ENCODE peak calls at places on chromosomes 3 and 15, in nine cellular contexts. I is MCF 10A, V is epithelial cell of esophagus, O is lung, X is breast epithelium, Z is stomach, W is colonic mucosa, Q is GM10248, L is AG10803. U is an unnamed sample.

GRCh38 chr15:85403745-85404144 is 23.3 kb downstream of the AKAP13 start:
- DNase-seq in I (peak), V (peak), O (no peak), X (no peak), Z (no peak), W (no peak), Q (no peak), L (peak), U (no peak)

GRCh38 chr15:74123131-74123429 is 7.3 kb upstream of the ISLR2 start:
- DNase-seq in I (no peak), V (no peak), O (no peak), X (no peak), Z (no peak), W (no peak), Q (no peak), L (no peak), U (no peak)

GRCh38 chr3:88235102-88235501 is 85.3 kb downstream of the C3orf38 start:
- DNase-seq in I (no peak), V (peak), O (no peak), X (no peak), Z (no peak), W (no peak), Q (no peak), L (no peak), U (no peak)

GRCh38 chr3:150407818-150408231 is 273 bp upstream of the TSC22D2 start:
- DNase-seq in I (peak), V (no peak), O (peak), X (no peak), Z (no peak), W (peak), Q (no peak), L (no peak), U (no peak)

GRCh38 chr3:42014949-42015533 is 53.1 kb upstream of the ULK4 start:
- DNase-seq in I (no peak), V (no peak), O (peak), X (no peak), Z (peak), W (peak), Q (no peak), L (peak), U (no peak)

GRCh38 chr3:115692887-115693524 is 69.7 kb downstream of the GAP43 start:
- DNase-seq in I (peak), V (peak), O (peak), X (peak), Z (peak), W (peak), Q (peak), L (peak), U (peak)

GRCh38 chr15:101004986-101005747 is 86.0 kb downstream of the LRRK1 start:
- DNase-seq in I (no peak), V (no peak), O (no peak), X (no peak), Z (no peak), W (no peak), Q (no peak), L (no peak), U (no peak)

GRCh38 chr3:111072016-111072891 is 638 bp downstream of the NECTIN3 start:
- DNase-seq in I (peak), V (peak), O (no peak), X (no peak), Z (peak), W (peak), Q (no peak), L (peak), U (peak)

GRCh38 chr15:71334434-71334833 is 219.2 kb downstream of the THSD4 start:
- DNase-seq in I (no peak), V (no peak), O (no peak), X (no peak), Z (no peak), W (no peak), Q (no peak), L (no peak), U (no peak)

GRCh38 chr15:49060710-49061483 is 14.7 kb upstream of the SECISBP2L start:
- DNase-seq in I (no peak), V (no peak), O (no peak), X (no peak), Z (no peak), W (no peak), Q (no peak), L (peak), U (no peak)

GRCh38 chr3:143081844-143082778 is 37.5 kb upstream of the CHST2 start:
- DNase-seq in I (no peak), V (no peak), O (no peak), X (no peak), Z (no peak), W (no peak), Q (peak), L (no peak), U (no peak)

GRCh38 chr3:32968367-32969087 is 17.1 kb downstream of the CCR4 start:
- DNase-seq in I (no peak), V (no peak), O (no peak), X (no peak), Z (no peak), W (no peak), Q (no peak), L (no peak), U (no peak)
- TF ChIP-seq CTCF in I (no peak), V (peak), O (no peak), X (no peak), Z (no peak), W (no peak), Q (no peak), L (no peak), U (no peak)

GRCh38 chr3:134339331-134339730 is 34.9 kb downstream of the AMOTL2 start:
- DNase-seq in I (no peak), V (no peak), O (no peak), X (peak), Z (no peak), W (no peak), Q (no peak), L (no peak), U (peak)
- TF ChIP-seq CTCF in I (no peak), V (no peak), O (no peak), X (no peak), Z (no peak), W (no peak), Q (no peak), L (no peak), U (no peak)

GRCh38 chr3:18122264-18122663 is 302.9 kb downstream of the SATB1 start:
- DNase-seq in I (peak), V (peak), O (no peak), X (no peak), Z (no peak), W (no peak), Q (no peak), L (no peak), U (no peak)

GRCh38 chr3:18124501-18124900 is 300.6 kb downstream of the SATB1 start:
- DNase-seq in I (peak), V (peak), O (no peak), X (no peak), Z (no peak), W (no peak), Q (no peak), L (peak), U (no peak)

GRCh38 chr3:18126772-18127171 is 298.4 kb downstream of the SATB1 start:
- DNase-seq in I (no peak), V (no peak), O (no peak), X (no peak), Z (no peak), W (no peak), Q (no peak), L (no peak), U (no peak)

GRCh38 chr3:18127864-18128185 is 297.3 kb downstream of the SATB1 start:
- DNase-seq in I (no peak), V (no peak), O (no peak), X (no peak), Z (no peak), W (no peak), Q (no peak), L (no peak), U (no peak)

GRCh38 chr3:18127181-18127863 is 297.8 kb downstream of the SATB1 start:
- DNase-seq in I (no peak), V (no peak), O (no peak), X (no peak), Z (no peak), W (no peak), Q (peak), L (no peak), U (no peak)
- TF ChIP-seq CTCF in I (no peak), V (no peak), O (no peak), X (no peak), Z (no peak), W (no peak), Q (no peak), L (no peak), U (no peak)

GRCh38 chr3:57681691-57682090 is 11.2 kb downstream of the DENND6A start:
- DNase-seq in I (no peak), V (no peak), O (no peak), X (no peak), Z (no peak), W (no peak), Q (no peak), L (no peak), U (no peak)

GRCh38 chr3:57683286-57683685 is 9.6 kb downstream of the DENND6A start:
- DNase-seq in I (no peak), V (no peak), O (no peak), X (no peak), Z (no peak), W (no peak), Q (no peak), L (no peak), U (no peak)

GRCh38 chr3:57680046-57680445 is 12.8 kb downstream of the DENND6A start:
- DNase-seq in I (no peak), V (no peak), O (no peak), X (no peak), Z (no peak), W (no peak), Q (no peak), L (no peak), U (no peak)

DNA sequence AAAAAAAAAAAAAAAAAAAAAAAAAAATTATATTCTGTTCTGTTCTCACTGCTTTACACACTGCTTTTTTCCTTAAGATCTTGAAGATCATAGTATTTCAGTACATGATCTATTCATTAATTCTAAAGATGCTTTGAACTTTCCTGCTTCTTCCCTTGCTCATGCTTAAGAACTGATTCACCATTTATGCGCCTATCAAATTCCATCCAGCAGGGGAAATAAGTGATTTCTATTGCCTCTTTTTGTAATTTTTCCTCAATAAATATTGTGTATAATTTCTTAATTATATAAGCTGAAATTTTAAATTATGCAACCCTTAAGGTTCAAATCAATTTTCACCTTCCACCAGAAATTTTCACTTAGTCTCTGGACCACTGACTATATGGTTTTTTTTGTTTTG is 10.6 kb downstream of the DENND6A start:
- DNase-seq in I (peak), V (peak), O (no peak), X (no peak), Z (no peak), W (no peak), Q (no peak), L (peak), U (no peak)
- TF ChIP-seq CTCF in I (no peak), V (peak), O (no peak), X (no peak), Z (no peak), W (no peak), Q (no peak), L (peak), U (peak)